ENCODE peak calls at places on chromosomes 1 and 21, in seven cellular contexts. One of them, this sample, is unnamed.

GRCh38 chr1:78840447-78841251 is 165.9 kb downstream of the ADGRL4 start:
- DNase-seq in heart right ventricle: no peak
- DNase-seq in astrocyte: peak
- DNase-seq in pancreas: peak
- DNase-seq in choroid plexus epithelial cell: peak
- DNase-seq in dorsolateral prefrontal cortex: no peak
- DNase-seq in HFF-Myc: no peak
- DNase-seq in this sample: peak

GRCh38 chr1:39759436-39759726 is 11.8 kb downstream of the OXCT2 start:
- DNase-seq in heart right ventricle: no peak
- DNase-seq in astrocyte: no peak
- DNase-seq in pancreas: no peak
- DNase-seq in choroid plexus epithelial cell: no peak
- DNase-seq in dorsolateral prefrontal cortex: no peak
- DNase-seq in HFF-Myc: no peak
- DNase-seq in this sample: no peak

GRCh38 chr1:182580736-182581135 is 8.3 kb downstream of the RNASEL start:
- DNase-seq in heart right ventricle: no peak
- DNase-seq in astrocyte: no peak
- DNase-seq in pancreas: no peak
- DNase-seq in choroid plexus epithelial cell: no peak
- DNase-seq in dorsolateral prefrontal cortex: no peak
- DNase-seq in HFF-Myc: no peak
- DNase-seq in this sample: no peak

GRCh38 chr1:78333426-78334012 is 157.3 kb upstream of the PTGFR start:
- DNase-seq in heart right ventricle: no peak
- DNase-seq in astrocyte: peak
- DNase-seq in pancreas: no peak
- DNase-seq in choroid plexus epithelial cell: peak
- DNase-seq in dorsolateral prefrontal cortex: no peak
- DNase-seq in HFF-Myc: peak
- DNase-seq in this sample: peak

GRCh38 chr1:112388436-112388835 is 7.6 kb upstream of the CTTNBP2NL start:
- DNase-seq in heart right ventricle: no peak
- DNase-seq in astrocyte: peak
- DNase-seq in pancreas: no peak
- DNase-seq in choroid plexus epithelial cell: peak
- DNase-seq in dorsolateral prefrontal cortex: no peak
- DNase-seq in HFF-Myc: no peak
- DNase-seq in this sample: peak

GRCh38 chr1:158998781-158999161 is 10.9 kb upstream of the IFI16 start:
- DNase-seq in heart right ventricle: peak
- DNase-seq in astrocyte: peak
- DNase-seq in pancreas: no peak
- DNase-seq in choroid plexus epithelial cell: peak
- DNase-seq in dorsolateral prefrontal cortex: peak
- DNase-seq in HFF-Myc: no peak
- DNase-seq in this sample: peak

GRCh38 chr1:17365271-17365670 is 6.7 kb upstream of the PADI6 start:
- DNase-seq in heart right ventricle: no peak
- DNase-seq in astrocyte: no peak
- DNase-seq in pancreas: no peak
- DNase-seq in choroid plexus epithelial cell: no peak
- DNase-seq in dorsolateral prefrontal cortex: no peak
- DNase-seq in HFF-Myc: no peak
- DNase-seq in this sample: no peak

GRCh38 chr21:45982758-45983731 is 1.5 kb downstream of the COL6A1 start:
- DNase-seq in heart right ventricle: peak
- DNase-seq in astrocyte: no peak
- DNase-seq in pancreas: no peak
- DNase-seq in choroid plexus epithelial cell: no peak
- DNase-seq in dorsolateral prefrontal cortex: no peak
- DNase-seq in HFF-Myc: no peak
- DNase-seq in this sample: no peak

GRCh38 chr1:13965770-13966398 is 265.9 kb downstream of the PRDM2 start:
- DNase-seq in heart right ventricle: peak
- DNase-seq in astrocyte: peak
- DNase-seq in pancreas: peak
- DNase-seq in choroid plexus epithelial cell: peak
- DNase-seq in dorsolateral prefrontal cortex: peak
- DNase-seq in HFF-Myc: no peak
- DNase-seq in this sample: peak

GRCh38 chr21:15820327-15820726 is 90.5 kb downstream of the USP25 start:
- DNase-seq in heart right ventricle: no peak
- DNase-seq in astrocyte: no peak
- DNase-seq in pancreas: no peak
- DNase-seq in choroid plexus epithelial cell: no peak
- DNase-seq in dorsolateral prefrontal cortex: no peak
- DNase-seq in HFF-Myc: no peak
- DNase-seq in this sample: no peak

GRCh38 chr21:37006521-37007291 is at the start of gene RIPPLY3:
- DNase-seq in heart right ventricle: no peak
- DNase-seq in astrocyte: peak
- DNase-seq in pancreas: no peak
- DNase-seq in choroid plexus epithelial cell: peak
- DNase-seq in dorsolateral prefrontal cortex: no peak
- DNase-seq in HFF-Myc: no peak
- DNase-seq in this sample: peak

GRCh38 chr1:7384679-7385078 is 386.4 kb upstream of the VAMP3 start:
- DNase-seq in heart right ventricle: no peak
- DNase-seq in astrocyte: no peak
- DNase-seq in pancreas: peak
- DNase-seq in choroid plexus epithelial cell: no peak
- DNase-seq in dorsolateral prefrontal cortex: no peak
- DNase-seq in HFF-Myc: no peak
- DNase-seq in this sample: no peak

GRCh38 chr1:225755668-225756294 is 21.8 kb upstream of the SRP9 start:
- DNase-seq in heart right ventricle: no peak
- DNase-seq in astrocyte: no peak
- DNase-seq in pancreas: no peak
- DNase-seq in choroid plexus epithelial cell: no peak
- DNase-seq in dorsolateral prefrontal cortex: no peak
- DNase-seq in HFF-Myc: no peak
- DNase-seq in this sample: no peak

GRCh38 chr21:39842741-39843146 is 24.5 kb upstream of the PCP4 start:
- DNase-seq in heart right ventricle: no peak
- DNase-seq in astrocyte: no peak
- DNase-seq in pancreas: no peak
- DNase-seq in choroid plexus epithelial cell: no peak
- DNase-seq in dorsolateral prefrontal cortex: no peak
- DNase-seq in HFF-Myc: no peak
- DNase-seq in this sample: no peak

GRCh38 chr1:235138821-235139220 is 10.2 kb upstream of the TOMM20 start:
- DNase-seq in heart right ventricle: no peak
- DNase-seq in astrocyte: no peak
- DNase-seq in pancreas: no peak
- DNase-seq in choroid plexus epithelial cell: no peak
- DNase-seq in dorsolateral prefrontal cortex: no peak
- DNase-seq in HFF-Myc: no peak
- DNase-seq in this sample: no peak

GRCh38 chr1:201461783-201462441 is 7.1 kb downstream of the PHLDA3 start:
- DNase-seq in heart right ventricle: peak
- DNase-seq in astrocyte: peak
- DNase-seq in pancreas: peak
- DNase-seq in choroid plexus epithelial cell: peak
- DNase-seq in dorsolateral prefrontal cortex: peak
- DNase-seq in HFF-Myc: peak
- DNase-seq in this sample: peak

GRCh38 chr1:111559736-111560279 is 56.4 kb upstream of the ADORA3 start:
- DNase-seq in heart right ventricle: no peak
- DNase-seq in astrocyte: peak
- DNase-seq in pancreas: no peak
- DNase-seq in choroid plexus epithelial cell: peak
- DNase-seq in dorsolateral prefrontal cortex: no peak
- DNase-seq in HFF-Myc: no peak
- DNase-seq in this sample: peak

GRCh38 chr1:29197590-29197924 is 15.9 kb upstream of the SRSF4 start:
- DNase-seq in heart right ventricle: no peak
- DNase-seq in astrocyte: no peak
- DNase-seq in pancreas: no peak
- DNase-seq in choroid plexus epithelial cell: peak
- DNase-seq in dorsolateral prefrontal cortex: no peak
- DNase-seq in HFF-Myc: no peak
- DNase-seq in this sample: peak

GRCh38 chr1:173823776-173824314 is 628 bp upstream of the DARS2 start:
- DNase-seq in heart right ventricle: no peak
- DNase-seq in astrocyte: peak
- DNase-seq in pancreas: no peak
- DNase-seq in choroid plexus epithelial cell: no peak
- DNase-seq in dorsolateral prefrontal cortex: no peak
- DNase-seq in HFF-Myc: no peak
- DNase-seq in this sample: no peak

GRCh38 chr1:154456631-154457030 is 45.4 kb upstream of the TDRD10 start:
- DNase-seq in heart right ventricle: no peak
- DNase-seq in astrocyte: no peak
- DNase-seq in pancreas: no peak
- DNase-seq in choroid plexus epithelial cell: peak
- DNase-seq in dorsolateral prefrontal cortex: no peak
- DNase-seq in HFF-Myc: no peak
- DNase-seq in this sample: no peak

GRCh38 chr1:214296860-214297699 is 16.1 kb downstream of the SMYD2 start:
- DNase-seq in heart right ventricle: no peak
- DNase-seq in astrocyte: peak
- DNase-seq in pancreas: no peak
- DNase-seq in choroid plexus epithelial cell: peak
- DNase-seq in dorsolateral prefrontal cortex: no peak
- DNase-seq in HFF-Myc: no peak
- DNase-seq in this sample: peak

GRCh38 chr1:76230894-76231293 is 156.3 kb downstream of the ST6GALNAC3 start:
- DNase-seq in heart right ventricle: no peak
- DNase-seq in astrocyte: no peak
- DNase-seq in pancreas: no peak
- DNase-seq in choroid plexus epithelial cell: no peak
- DNase-seq in dorsolateral prefrontal cortex: no peak
- DNase-seq in HFF-Myc: no peak
- DNase-seq in this sample: no peak

GRCh38 chr1:27958513-27958912 is 1.3 kb upstream of the XKR8 start:
- DNase-seq in heart right ventricle: no peak
- DNase-seq in astrocyte: no peak
- DNase-seq in pancreas: no peak
- DNase-seq in choroid plexus epithelial cell: no peak
- DNase-seq in dorsolateral prefrontal cortex: no peak
- DNase-seq in HFF-Myc: no peak
- DNase-seq in this sample: no peak

GRCh38 chr21:44379991-44380865 is 26.8 kb downstream of the TRPM2 start:
- DNase-seq in heart right ventricle: no peak
- DNase-seq in astrocyte: no peak
- DNase-seq in pancreas: no peak
- DNase-seq in choroid plexus epithelial cell: no peak
- DNase-seq in dorsolateral prefrontal cortex: no peak
- DNase-seq in HFF-Myc: no peak
- DNase-seq in this sample: no peak

GRCh38 chr1:214422137-214422671 is 129.2 kb downstream of the PTPN14 start:
- DNase-seq in heart right ventricle: no peak
- DNase-seq in astrocyte: peak
- DNase-seq in pancreas: no peak
- DNase-seq in choroid plexus epithelial cell: peak
- DNase-seq in dorsolateral prefrontal cortex: no peak
- DNase-seq in HFF-Myc: no peak
- DNase-seq in this sample: peak

DNA sequence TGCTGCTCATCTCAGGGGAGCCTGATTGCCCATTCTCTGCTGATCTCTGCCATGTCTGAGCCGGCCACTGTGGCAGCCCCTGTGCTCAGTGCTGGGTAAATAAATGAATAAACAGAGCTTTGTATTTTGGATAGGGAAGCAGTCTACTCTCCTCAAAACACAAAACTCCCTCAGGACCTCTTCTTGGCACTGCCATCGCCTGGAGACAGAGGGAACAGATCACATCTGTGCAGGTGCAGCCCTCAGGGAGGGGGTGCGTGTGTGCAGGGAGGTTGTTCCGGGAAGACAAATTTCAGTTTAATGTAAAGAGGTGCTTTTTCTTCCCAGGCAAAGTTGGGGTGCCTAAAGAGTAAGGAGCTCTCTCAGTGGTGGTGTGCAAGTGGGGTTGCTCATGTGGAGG is 7.7 kb upstream of the FAM167B start:
- DNase-seq in heart right ventricle: no peak
- DNase-seq in astrocyte: no peak
- DNase-seq in pancreas: peak
- DNase-seq in choroid plexus epithelial cell: no peak
- DNase-seq in dorsolateral prefrontal cortex: no peak
- DNase-seq in HFF-Myc: no peak
- DNase-seq in this sample: no peak
- H3K4me3 ChIP-seq in heart right ventricle: no peak
- H3K4me3 ChIP-seq in astrocyte: no peak
- H3K4me3 ChIP-seq in pancreas: peak
- H3K4me3 ChIP-seq in choroid plexus epithelial cell: no peak
- H3K4me3 ChIP-seq in dorsolateral prefrontal cortex: peak
- H3K4me3 ChIP-seq in HFF-Myc: no peak
- H3K4me3 ChIP-seq in this sample: no peak

GRCh38 chr1:58815069-58815679 is 31.3 kb upstream of the JUN start:
- DNase-seq in heart right ventricle: peak
- DNase-seq in astrocyte: peak
- DNase-seq in pancreas: peak
- DNase-seq in choroid plexus epithelial cell: peak
- DNase-seq in dorsolateral prefrontal cortex: peak
- DNase-seq in HFF-Myc: peak
- DNase-seq in this sample: peak
- H3K4me3 ChIP-seq in heart right ventricle: peak
- H3K4me3 ChIP-seq in astrocyte: peak
- H3K4me3 ChIP-seq in pancreas: peak
- H3K4me3 ChIP-seq in choroid plexus epithelial cell: peak
- H3K4me3 ChIP-seq in dorsolateral prefrontal cortex: peak
- H3K4me3 ChIP-seq in HFF-Myc: peak
- H3K4me3 ChIP-seq in this sample: peak

GRCh38 chr1:119326251-119326650 is 42.3 kb upstream of the HAO2 start:
- DNase-seq in heart right ventricle: no peak
- DNase-seq in astrocyte: no peak
- DNase-seq in pancreas: no peak
- DNase-seq in choroid plexus epithelial cell: no peak
- DNase-seq in dorsolateral prefrontal cortex: no peak
- DNase-seq in HFF-Myc: no peak
- DNase-seq in this sample: no peak

GRCh38 chr1:119330062-119330939 is 38.3 kb upstream of the HAO2 start:
- DNase-seq in heart right ventricle: no peak
- DNase-seq in astrocyte: peak
- DNase-seq in pancreas: no peak
- DNase-seq in choroid plexus epithelial cell: peak
- DNase-seq in dorsolateral prefrontal cortex: no peak
- DNase-seq in HFF-Myc: no peak
- DNase-seq in this sample: no peak

GRCh38 chr1:119329521-119329920 is 39.1 kb upstream of the HAO2 start:
- DNase-seq in heart right ventricle: no peak
- DNase-seq in astrocyte: no peak
- DNase-seq in pancreas: no peak
- DNase-seq in choroid plexus epithelial cell: no peak
- DNase-seq in dorsolateral prefrontal cortex: no peak
- DNase-seq in HFF-Myc: no peak
- DNase-seq in this sample: no peak

GRCh38 chr1:119327066-119327435 is 41.5 kb upstream of the HAO2 start:
- DNase-seq in heart right ventricle: no peak
- DNase-seq in astrocyte: peak
- DNase-seq in pancreas: no peak
- DNase-seq in choroid plexus epithelial cell: no peak
- DNase-seq in dorsolateral prefrontal cortex: peak
- DNase-seq in HFF-Myc: no peak
- DNase-seq in this sample: no peak

GRCh38 chr1:119327436-119328155 is 41.0 kb upstream of the HAO2 start:
- DNase-seq in heart right ventricle: no peak
- DNase-seq in astrocyte: peak
- DNase-seq in pancreas: no peak
- DNase-seq in choroid plexus epithelial cell: peak
- DNase-seq in dorsolateral prefrontal cortex: peak
- DNase-seq in HFF-Myc: peak
- DNase-seq in this sample: peak
- H3K4me3 ChIP-seq in heart right ventricle: peak
- H3K4me3 ChIP-seq in astrocyte: peak
- H3K4me3 ChIP-seq in pancreas: no peak
- H3K4me3 ChIP-seq in choroid plexus epithelial cell: peak
- H3K4me3 ChIP-seq in dorsolateral prefrontal cortex: peak
- H3K4me3 ChIP-seq in HFF-Myc: peak
- H3K4me3 ChIP-seq in this sample: peak

GRCh38 chr1:184851822-184852746 is 97.4 kb upstream of the EDEM3 start:
- DNase-seq in heart right ventricle: no peak
- DNase-seq in astrocyte: no peak
- DNase-seq in pancreas: no peak
- DNase-seq in choroid plexus epithelial cell: no peak
- DNase-seq in dorsolateral prefrontal cortex: no peak
- DNase-seq in HFF-Myc: no peak
- DNase-seq in this sample: no peak
- H3K4me3 ChIP-seq in heart right ventricle: no peak
- H3K4me3 ChIP-seq in astrocyte: no peak
- H3K4me3 ChIP-seq in pancreas: no peak
- H3K4me3 ChIP-seq in choroid plexus epithelial cell: no peak
- H3K4me3 ChIP-seq in dorsolateral prefrontal cortex: no peak
- H3K4me3 ChIP-seq in HFF-Myc: no peak
- H3K4me3 ChIP-seq in this sample: no peak